ENCODE peak calls at places on chromosome X, in four cellular contexts. One of them, this sample, is unnamed.

GRCh38 chrX:68112321-68112720 is 321.0 kb downstream of the OPHN1 start:
- DNase-seq in DND-41: no peak
- DNase-seq in endodermal cell: no peak
- DNase-seq in cardiac muscle cell: peak
- DNase-seq in this sample: no peak

GRCh38 chrX:43627669-43628068 is 28.4 kb upstream of the MAOA start:
- DNase-seq in DND-41: no peak
- DNase-seq in endodermal cell: no peak
- DNase-seq in cardiac muscle cell: no peak
- DNase-seq in this sample: no peak

GRCh38 chrX:17440258-17440657 is 65.3 kb downstream of the NHS start:
- DNase-seq in endodermal cell: no peak
- DNase-seq in cardiac muscle cell: no peak
- DNase-seq in DND-41: no peak
- DNase-seq in this sample: no peak

GRCh38 chrX:15418041-15418706 is 34.0 kb upstream of the VEGFD start:
- DNase-seq in endodermal cell: no peak
- DNase-seq in DND-41: no peak
- DNase-seq in cardiac muscle cell: no peak
- DNase-seq in this sample: no peak

GRCh38 chrX:135086197-135086854 is 34.0 kb downstream of the ETDB start:
- DNase-seq in cardiac muscle cell: peak
- DNase-seq in endodermal cell: peak
- DNase-seq in DND-41: peak
- DNase-seq in this sample: peak

GRCh38 chrX:10112510-10112909 is 44.3 kb upstream of the CLCN4 start:
- DNase-seq in endodermal cell: no peak
- DNase-seq in DND-41: no peak
- DNase-seq in cardiac muscle cell: no peak
- DNase-seq in this sample: peak

GRCh38 chrX:39336709-39337294 is 535.5 kb downstream of the MID1IP1 start:
- DNase-seq in endodermal cell: no peak
- DNase-seq in DND-41: no peak
- DNase-seq in cardiac muscle cell: no peak
- DNase-seq in this sample: peak

GRCh38 chrX:86237482-86237881 is 89.2 kb downstream of the DACH2 start:
- DNase-seq in cardiac muscle cell: no peak
- DNase-seq in DND-41: no peak
- DNase-seq in endodermal cell: no peak
- DNase-seq in this sample: no peak

GRCh38 chrX:130170752-130171445 is 863 bp upstream of the RAB33A start:
- DNase-seq in endodermal cell: peak
- DNase-seq in cardiac muscle cell: no peak
- DNase-seq in DND-41: peak
- DNase-seq in this sample: peak

GRCh38 chrX:85963736-85964135 is 83.6 kb downstream of the CHM start:
- DNase-seq in cardiac muscle cell: peak
- DNase-seq in endodermal cell: peak
- DNase-seq in DND-41: no peak
- DNase-seq in this sample: no peak

GRCh38 chrX:79524642-79525041 is 157.5 kb upstream of the ITM2A start:
- DNase-seq in DND-41: peak
- DNase-seq in endodermal cell: peak
- DNase-seq in cardiac muscle cell: no peak
- DNase-seq in this sample: peak

GRCh38 chrX:50747471-50747900 is 66.5 kb downstream of the SHROOM4 start:
- DNase-seq in endodermal cell: peak
- DNase-seq in DND-41: peak
- DNase-seq in cardiac muscle cell: peak
- DNase-seq in this sample: peak

GRCh38 chrX:96183843-96184242 is 500.8 kb upstream of the DIAPH2 start:
- DNase-seq in DND-41: no peak
- DNase-seq in cardiac muscle cell: peak
- DNase-seq in endodermal cell: no peak
- DNase-seq in this sample: no peak

GRCh38 chrX:2578864-2579263 is 78.1 kb upstream of the DHRSX start:
- DNase-seq in cardiac muscle cell: no peak
- DNase-seq in DND-41: no peak
- DNase-seq in endodermal cell: no peak
- DNase-seq in this sample: peak

GRCh38 chrX:124346877-124347241 is 496 bp downstream of the SH2D1A start:
- DNase-seq in DND-41: no peak
- DNase-seq in cardiac muscle cell: no peak
- DNase-seq in endodermal cell: no peak
- DNase-seq in this sample: no peak

GRCh38 chrX:10568428-10568827 is 52.0 kb downstream of the MID1 start:
- DNase-seq in cardiac muscle cell: no peak
- DNase-seq in endodermal cell: no peak
- DNase-seq in DND-41: no peak
- DNase-seq in this sample: no peak

GRCh38 chrX:100413231-100413630 is 3.2 kb upstream of the PCDH19 start:
- DNase-seq in endodermal cell: peak
- DNase-seq in DND-41: peak
- DNase-seq in cardiac muscle cell: peak
- DNase-seq in this sample: peak

GRCh38 chrX:276588-277171 is 4.5 kb upstream of the PLCXD1 start:
- DNase-seq in endodermal cell: no peak
- DNase-seq in DND-41: no peak
- DNase-seq in cardiac muscle cell: peak
- DNase-seq in this sample: no peak

GRCh38 chrX:23952984-23953907 is 45.4 kb downstream of the CXorf58 start:
- DNase-seq in cardiac muscle cell: no peak
- DNase-seq in DND-41: peak
- DNase-seq in endodermal cell: peak
- DNase-seq in this sample: peak

GRCh38 chrX:153588782-153589446 is 10.0 kb downstream of the CCNQ start:
- DNase-seq in endodermal cell: no peak
- DNase-seq in DND-41: no peak
- DNase-seq in cardiac muscle cell: no peak
- DNase-seq in this sample: no peak

GRCh38 chrX:115017455-115017854 is at the start of gene IL13RA2:
- DNase-seq in cardiac muscle cell: no peak
- DNase-seq in DND-41: no peak
- DNase-seq in endodermal cell: no peak
- DNase-seq in this sample: no peak

GRCh38 chrX:26649534-26649933 is 433.6 kb downstream of the MAGEB5 start:
- DNase-seq in cardiac muscle cell: peak
- DNase-seq in DND-41: no peak
- DNase-seq in endodermal cell: no peak
- DNase-seq in this sample: peak

GRCh38 chrX:129534816-129535578 is 5.1 kb upstream of the OCRL start:
- DNase-seq in DND-41: no peak
- DNase-seq in cardiac muscle cell: no peak
- DNase-seq in endodermal cell: no peak
- DNase-seq in this sample: no peak

GRCh38 chrX:140157611-140158010 is 192.3 kb upstream of the CXorf66 start:
- DNase-seq in DND-41: no peak
- DNase-seq in cardiac muscle cell: peak
- DNase-seq in endodermal cell: no peak
- DNase-seq in this sample: no peak

GRCh38 chrX:139882299-139882698 is 50.6 kb downstream of the ATP11C start:
- DNase-seq in DND-41: no peak
- DNase-seq in cardiac muscle cell: peak
- DNase-seq in endodermal cell: no peak
- DNase-seq in this sample: no peak

GRCh38 chrX:34332336-34332735 is 200.2 kb upstream of the FAM47A start:
- DNase-seq in endodermal cell: no peak
- DNase-seq in cardiac muscle cell: no peak
- DNase-seq in DND-41: no peak
- DNase-seq in this sample: no peak

GRCh38 chrX:133323450-133323849 is 91.8 kb downstream of the GPC4 start:
- DNase-seq in DND-41: no peak
- DNase-seq in cardiac muscle cell: no peak
- DNase-seq in endodermal cell: no peak
- DNase-seq in this sample: no peak

GRCh38 chrX:30153881-30154260 is 61.5 kb upstream of the MAGEB2 start:
- DNase-seq in cardiac muscle cell: no peak
- DNase-seq in DND-41: no peak
- DNase-seq in endodermal cell: no peak
- DNase-seq in this sample: no peak

GRCh38 chrX:69163936-69164741 is 1.1 kb downstream of the PJA1 start:
- DNase-seq in cardiac muscle cell: peak
- DNase-seq in endodermal cell: no peak
- DNase-seq in DND-41: peak
- DNase-seq in this sample: peak

GRCh38 chrX:102745513-102746133 is 25.1 kb downstream of the GPRASP3 start:
- DNase-seq in cardiac muscle cell: peak
- DNase-seq in DND-41: no peak
- DNase-seq in endodermal cell: peak
- DNase-seq in this sample: no peak

GRCh38 chrX:149717803-149718202 is 5.9 kb downstream of the MAGEA11 start:
- DNase-seq in DND-41: no peak
- DNase-seq in endodermal cell: no peak
- DNase-seq in cardiac muscle cell: no peak
- DNase-seq in this sample: no peak

GRCh38 chrX:118726887-118727685 is at the start of gene IL13RA1:
- DNase-seq in endodermal cell: peak
- DNase-seq in DND-41: no peak
- DNase-seq in cardiac muscle cell: peak
- DNase-seq in this sample: peak

GRCh38 chrX:124720532-124720931 is 374.2 kb downstream of the SH2D1A start:
- DNase-seq in endodermal cell: no peak
- DNase-seq in cardiac muscle cell: no peak
- DNase-seq in DND-41: no peak
- DNase-seq in this sample: no peak

GRCh38 chrX:45435481-45435880 is 234.8 kb upstream of the DIPK2B start:
- DNase-seq in DND-41: no peak
- DNase-seq in endodermal cell: no peak
- DNase-seq in cardiac muscle cell: no peak
- DNase-seq in this sample: no peak
- H3K4me3 ChIP-seq in DND-41: no peak
- H3K4me3 ChIP-seq in endodermal cell: peak
- H3K4me3 ChIP-seq in cardiac muscle cell: no peak
- H3K4me3 ChIP-seq in this sample: no peak

GRCh38 chrX:71909956-71910355 is 689 bp upstream of the NHSL2 start:
- DNase-seq in cardiac muscle cell: peak
- DNase-seq in DND-41: no peak
- DNase-seq in endodermal cell: peak
- DNase-seq in this sample: no peak
- TF ChIP-seq CTCF in cardiac muscle cell: peak
- TF ChIP-seq CTCF in DND-41: no peak
- TF ChIP-seq CTCF in endodermal cell: peak
- TF ChIP-seq CTCF in this sample: no peak

DNA sequence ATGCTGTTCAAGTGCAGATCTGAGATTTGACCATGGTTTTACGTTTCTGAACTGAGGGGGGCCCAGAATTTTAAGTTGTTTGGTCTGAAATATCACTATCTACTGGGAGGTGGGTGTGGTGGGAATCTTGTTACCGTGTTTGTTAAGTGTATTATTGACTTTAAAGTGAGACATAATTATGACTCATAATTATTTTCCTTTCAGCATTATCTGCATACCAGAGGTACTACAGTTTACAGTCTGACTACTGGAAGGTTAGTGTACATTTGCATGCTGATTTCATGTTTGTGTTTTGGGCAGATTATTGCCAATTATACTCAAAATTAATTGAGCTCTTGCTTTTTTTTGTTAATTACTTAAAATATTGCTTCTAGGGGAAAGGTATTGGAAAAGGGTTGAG is 101.5 kb downstream of the KDM6A start:
- DNase-seq in endodermal cell: no peak
- DNase-seq in cardiac muscle cell: peak
- DNase-seq in DND-41: no peak
- DNase-seq in this sample: no peak
- H3K4me3 ChIP-seq in endodermal cell: peak
- H3K4me3 ChIP-seq in cardiac muscle cell: no peak
- H3K4me3 ChIP-seq in DND-41: no peak
- H3K4me3 ChIP-seq in this sample: no peak

DNA sequence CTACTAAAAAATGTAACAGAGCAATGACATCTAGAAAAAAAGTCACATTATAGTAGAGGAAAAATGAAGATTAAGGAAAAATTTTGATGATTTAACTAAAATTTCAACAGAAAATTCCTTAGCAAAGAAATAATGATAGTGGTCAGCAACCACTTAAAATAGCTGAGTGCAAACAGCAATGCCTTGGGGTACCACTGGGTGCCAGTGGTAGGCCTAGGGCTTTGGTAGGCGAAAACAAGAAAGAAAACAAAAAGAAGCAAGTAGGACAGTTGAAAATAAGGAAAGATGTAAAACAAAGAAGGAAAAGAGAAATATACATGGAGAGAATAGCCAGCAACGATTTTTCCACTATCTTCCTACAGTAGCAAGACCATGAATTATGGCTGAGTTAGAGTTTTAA is 313.5 kb upstream of the IRS4 start:
- DNase-seq in DND-41: no peak
- DNase-seq in endodermal cell: peak
- DNase-seq in cardiac muscle cell: no peak
- DNase-seq in this sample: no peak
- TF ChIP-seq CTCF in DND-41: no peak
- TF ChIP-seq CTCF in endodermal cell: peak
- TF ChIP-seq CTCF in cardiac muscle cell: peak
- TF ChIP-seq CTCF in this sample: no peak

DNA sequence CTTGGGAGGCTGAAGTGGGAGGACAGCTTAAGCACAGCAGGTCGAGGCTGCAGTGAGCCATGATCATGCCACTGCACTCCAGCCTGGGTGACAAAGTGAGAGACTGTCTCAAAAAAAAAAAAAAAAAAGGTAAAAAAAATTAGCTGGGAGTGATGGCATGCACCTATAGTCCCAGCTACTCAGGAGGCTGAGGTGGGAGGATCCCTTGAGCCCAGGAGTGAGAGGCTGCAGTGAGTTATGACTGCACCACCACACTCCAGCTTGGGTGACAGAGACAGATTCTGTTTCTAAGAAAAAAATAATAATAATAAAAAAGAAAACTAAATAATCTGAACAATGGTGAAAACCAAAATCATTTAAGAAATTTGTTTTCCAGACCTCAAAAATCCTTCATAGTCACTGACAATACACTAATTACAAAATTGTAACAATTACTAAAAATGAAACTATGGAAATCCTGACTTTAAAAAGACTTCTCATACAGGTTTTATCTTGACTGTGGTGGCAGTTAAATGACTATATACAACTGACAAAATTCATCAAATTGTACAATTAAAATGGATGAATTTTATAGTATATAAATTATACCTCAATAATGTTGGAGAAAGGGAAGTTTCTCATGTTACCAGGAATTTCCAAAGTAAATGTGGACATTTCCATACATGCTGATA is 31.3 kb downstream of the PHF8 start:
- DNase-seq in cardiac muscle cell: no peak
- DNase-seq in endodermal cell: no peak
- DNase-seq in DND-41: no peak
- DNase-seq in this sample: no peak
- H3K4me3 ChIP-seq in cardiac muscle cell: no peak
- H3K4me3 ChIP-seq in endodermal cell: no peak
- H3K4me3 ChIP-seq in DND-41: no peak
- H3K4me3 ChIP-seq in this sample: no peak

DNA sequence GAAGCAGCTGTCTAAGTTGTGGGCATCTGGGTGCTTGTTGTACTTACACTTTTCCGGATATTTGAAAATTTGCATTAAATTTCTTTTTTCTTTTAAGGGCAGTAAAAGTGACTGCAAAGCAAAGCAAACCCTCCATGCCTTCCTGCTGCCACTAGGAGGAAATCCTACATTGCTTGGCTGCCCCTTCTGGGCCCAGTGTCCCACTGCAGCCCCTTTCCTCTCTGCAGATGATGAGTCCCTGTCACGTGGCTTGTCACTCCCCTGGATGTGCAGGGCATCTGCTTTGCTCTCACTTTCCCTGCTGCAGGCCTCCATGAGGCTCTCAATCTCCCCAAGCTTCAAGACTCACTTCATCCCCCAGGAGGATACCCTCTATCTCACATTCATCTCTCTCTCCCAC is 12.7 kb downstream of the TSR2 start:
- DNase-seq in endodermal cell: peak
- DNase-seq in cardiac muscle cell: peak
- DNase-seq in DND-41: peak
- DNase-seq in this sample: peak
- TF ChIP-seq CTCF in endodermal cell: peak
- TF ChIP-seq CTCF in cardiac muscle cell: peak
- TF ChIP-seq CTCF in DND-41: peak
- TF ChIP-seq CTCF in this sample: no peak

This sample was measured in GM12865.